ENCODE peak calls at places on chromosomes 4 and X, in eight cellular contexts. One of them, this sample, is unnamed.

GRCh38 chr4:110867251-110867960 is 244.5 kb upstream of the PITX2 start:
- DNase-seq in transverse colon: no peak
- DNase-seq in sigmoid colon: no peak
- DNase-seq in HepG2: no peak
- DNase-seq in suprapubic skin: no peak
- DNase-seq in A549: no peak
- DNase-seq in H1: no peak
- DNase-seq in tibial nerve: no peak
- DNase-seq in this sample: no peak

GRCh38 chr4:81747242-81747930 is 275.7 kb upstream of the RASGEF1B start:
- DNase-seq in H1: no peak
- DNase-seq in A549: no peak
- DNase-seq in sigmoid colon: no peak
- DNase-seq in HepG2: no peak
- DNase-seq in transverse colon: no peak
- DNase-seq in tibial nerve: no peak
- DNase-seq in suprapubic skin: no peak
- DNase-seq in this sample: no peak

GRCh38 chr4:6779667-6780565 is 2.6 kb upstream of the KIAA0232 start:
- DNase-seq in A549: no peak
- DNase-seq in transverse colon: no peak
- DNase-seq in H1: no peak
- DNase-seq in HepG2: peak
- DNase-seq in suprapubic skin: no peak
- DNase-seq in tibial nerve: no peak
- DNase-seq in sigmoid colon: no peak
- DNase-seq in this sample: no peak

GRCh38 chr4:109921384-109921808 is 8.7 kb downstream of the EGF start:
- DNase-seq in suprapubic skin: no peak
- DNase-seq in A549: peak
- DNase-seq in sigmoid colon: no peak
- DNase-seq in H1: no peak
- DNase-seq in HepG2: no peak
- DNase-seq in tibial nerve: no peak
- DNase-seq in transverse colon: no peak
- DNase-seq in this sample: no peak

GRCh38 chrX:41238543-41238942 is 95.4 kb upstream of the DDX3X start:
- DNase-seq in transverse colon: no peak
- DNase-seq in H1: no peak
- DNase-seq in HepG2: no peak
- DNase-seq in tibial nerve: no peak
- DNase-seq in A549: no peak
- DNase-seq in suprapubic skin: no peak
- DNase-seq in sigmoid colon: no peak
- DNase-seq in this sample: no peak

GRCh38 chr4:38989487-38989886 is 42.7 kb downstream of the TMEM156 start:
- DNase-seq in sigmoid colon: no peak
- DNase-seq in suprapubic skin: no peak
- DNase-seq in H1: no peak
- DNase-seq in tibial nerve: no peak
- DNase-seq in HepG2: no peak
- DNase-seq in A549: no peak
- DNase-seq in transverse colon: no peak
- DNase-seq in this sample: no peak

GRCh38 chr4:124290678-124291077 is 421.9 kb downstream of the ANKRD50 start:
- DNase-seq in HepG2: no peak
- DNase-seq in tibial nerve: no peak
- DNase-seq in sigmoid colon: no peak
- DNase-seq in H1: no peak
- DNase-seq in A549: peak
- DNase-seq in suprapubic skin: no peak
- DNase-seq in transverse colon: no peak
- DNase-seq in this sample: no peak

GRCh38 chr4:94877973-94878372 is 120.2 kb downstream of the BMPR1B start:
- DNase-seq in sigmoid colon: no peak
- DNase-seq in H1: no peak
- DNase-seq in tibial nerve: no peak
- DNase-seq in transverse colon: no peak
- DNase-seq in A549: no peak
- DNase-seq in suprapubic skin: no peak
- DNase-seq in HepG2: no peak
- DNase-seq in this sample: no peak

GRCh38 chr4:184854673-184855072 is 28.9 kb upstream of the ACSL1 start:
- DNase-seq in tibial nerve: no peak
- DNase-seq in sigmoid colon: no peak
- DNase-seq in HepG2: no peak
- DNase-seq in A549: no peak
- DNase-seq in suprapubic skin: no peak
- DNase-seq in transverse colon: peak
- DNase-seq in H1: no peak
- DNase-seq in this sample: no peak

GRCh38 chr4:129240816-129241215 is 144.9 kb downstream of the C4orf33 start:
- DNase-seq in A549: no peak
- DNase-seq in sigmoid colon: no peak
- DNase-seq in HepG2: no peak
- DNase-seq in transverse colon: no peak
- DNase-seq in suprapubic skin: no peak
- DNase-seq in H1: no peak
- DNase-seq in tibial nerve: no peak
- DNase-seq in this sample: no peak

GRCh38 chr4:183397741-183398297 is 46.6 kb upstream of the CDKN2AIP start:
- DNase-seq in sigmoid colon: peak
- DNase-seq in suprapubic skin: peak
- DNase-seq in H1: no peak
- DNase-seq in HepG2: no peak
- DNase-seq in transverse colon: no peak
- DNase-seq in tibial nerve: no peak
- DNase-seq in A549: no peak
- DNase-seq in this sample: no peak

GRCh38 chr4:57249083-57249482 is 138.9 kb upstream of the IGFBP7 start:
- DNase-seq in A549: no peak
- DNase-seq in suprapubic skin: no peak
- DNase-seq in tibial nerve: no peak
- DNase-seq in HepG2: no peak
- DNase-seq in H1: no peak
- DNase-seq in transverse colon: no peak
- DNase-seq in sigmoid colon: no peak
- DNase-seq in this sample: no peak

GRCh38 chr4:80989921-80990544 is 40.5 kb upstream of the BMP3 start:
- DNase-seq in A549: peak
- DNase-seq in suprapubic skin: no peak
- DNase-seq in tibial nerve: no peak
- DNase-seq in transverse colon: no peak
- DNase-seq in H1: peak
- DNase-seq in sigmoid colon: no peak
- DNase-seq in HepG2: peak
- DNase-seq in this sample: no peak

GRCh38 chr4:168498259-168498658 is 1.4 kb downstream of the PALLD start:
- DNase-seq in transverse colon: no peak
- DNase-seq in sigmoid colon: no peak
- DNase-seq in suprapubic skin: no peak
- DNase-seq in tibial nerve: no peak
- DNase-seq in A549: no peak
- DNase-seq in H1: no peak
- DNase-seq in HepG2: no peak
- DNase-seq in this sample: no peak

GRCh38 chrX:3550160-3550765 is 163.2 kb downstream of the PRKX start:
- DNase-seq in transverse colon: peak
- DNase-seq in tibial nerve: no peak
- DNase-seq in H1: peak
- DNase-seq in HepG2: no peak
- DNase-seq in A549: peak
- DNase-seq in sigmoid colon: no peak
- DNase-seq in suprapubic skin: no peak
- DNase-seq in this sample: no peak

GRCh38 chr4:1246901-1247810 is 1.8 kb downstream of the CTBP1 start:
- DNase-seq in H1: peak
- DNase-seq in sigmoid colon: peak
- DNase-seq in tibial nerve: no peak
- DNase-seq in A549: no peak
- DNase-seq in HepG2: no peak
- DNase-seq in suprapubic skin: peak
- DNase-seq in transverse colon: peak
- DNase-seq in this sample: no peak

GRCh38 chrX:41332408-41332987 is 1.5 kb upstream of the DDX3X start:
- DNase-seq in H1: no peak
- DNase-seq in A549: no peak
- DNase-seq in transverse colon: peak
- DNase-seq in HepG2: no peak
- DNase-seq in suprapubic skin: no peak
- DNase-seq in tibial nerve: no peak
- DNase-seq in sigmoid colon: peak
- DNase-seq in this sample: no peak

GRCh38 chr4:40811886-40812857 is 62.4 kb downstream of the NSUN7 start:
- DNase-seq in suprapubic skin: no peak
- DNase-seq in tibial nerve: no peak
- DNase-seq in H1: no peak
- DNase-seq in transverse colon: no peak
- DNase-seq in A549: no peak
- DNase-seq in HepG2: no peak
- DNase-seq in sigmoid colon: no peak
- DNase-seq in this sample: no peak

GRCh38 chr4:89724716-89725115 is 112.2 kb downstream of the SNCA start:
- DNase-seq in HepG2: no peak
- DNase-seq in tibial nerve: no peak
- DNase-seq in sigmoid colon: no peak
- DNase-seq in transverse colon: no peak
- DNase-seq in suprapubic skin: no peak
- DNase-seq in A549: no peak
- DNase-seq in H1: no peak
- DNase-seq in this sample: no peak

GRCh38 chr4:30790998-30791397 is 70.8 kb downstream of the PCDH7 start:
- DNase-seq in sigmoid colon: no peak
- DNase-seq in H1: no peak
- DNase-seq in suprapubic skin: no peak
- DNase-seq in transverse colon: no peak
- DNase-seq in A549: no peak
- DNase-seq in tibial nerve: no peak
- DNase-seq in HepG2: no peak
- DNase-seq in this sample: no peak

GRCh38 chr4:30790123-30790522 is 70.0 kb downstream of the PCDH7 start:
- DNase-seq in tibial nerve: no peak
- DNase-seq in suprapubic skin: no peak
- DNase-seq in A549: no peak
- DNase-seq in HepG2: no peak
- DNase-seq in sigmoid colon: no peak
- DNase-seq in transverse colon: no peak
- DNase-seq in H1: no peak
- DNase-seq in this sample: no peak

GRCh38 chr4:30789219-30789671 is 69.1 kb downstream of the PCDH7 start:
- DNase-seq in tibial nerve: no peak
- DNase-seq in H1: no peak
- DNase-seq in HepG2: no peak
- DNase-seq in A549: no peak
- DNase-seq in sigmoid colon: no peak
- DNase-seq in suprapubic skin: no peak
- DNase-seq in transverse colon: no peak
- DNase-seq in this sample: no peak

GRCh38 chr4:30792616-30793015 is 72.4 kb downstream of the PCDH7 start:
- DNase-seq in transverse colon: no peak
- DNase-seq in sigmoid colon: no peak
- DNase-seq in H1: no peak
- DNase-seq in HepG2: no peak
- DNase-seq in suprapubic skin: no peak
- DNase-seq in tibial nerve: no peak
- DNase-seq in A549: no peak
- DNase-seq in this sample: no peak
- H3K4me3 ChIP-seq in transverse colon: no peak
- H3K4me3 ChIP-seq in sigmoid colon: no peak
- H3K4me3 ChIP-seq in H1: no peak
- H3K4me3 ChIP-seq in HepG2: no peak
- H3K4me3 ChIP-seq in suprapubic skin: no peak
- H3K4me3 ChIP-seq in tibial nerve: peak
- H3K4me3 ChIP-seq in A549: no peak
- H3K4me3 ChIP-seq in this sample: no peak

DNA sequence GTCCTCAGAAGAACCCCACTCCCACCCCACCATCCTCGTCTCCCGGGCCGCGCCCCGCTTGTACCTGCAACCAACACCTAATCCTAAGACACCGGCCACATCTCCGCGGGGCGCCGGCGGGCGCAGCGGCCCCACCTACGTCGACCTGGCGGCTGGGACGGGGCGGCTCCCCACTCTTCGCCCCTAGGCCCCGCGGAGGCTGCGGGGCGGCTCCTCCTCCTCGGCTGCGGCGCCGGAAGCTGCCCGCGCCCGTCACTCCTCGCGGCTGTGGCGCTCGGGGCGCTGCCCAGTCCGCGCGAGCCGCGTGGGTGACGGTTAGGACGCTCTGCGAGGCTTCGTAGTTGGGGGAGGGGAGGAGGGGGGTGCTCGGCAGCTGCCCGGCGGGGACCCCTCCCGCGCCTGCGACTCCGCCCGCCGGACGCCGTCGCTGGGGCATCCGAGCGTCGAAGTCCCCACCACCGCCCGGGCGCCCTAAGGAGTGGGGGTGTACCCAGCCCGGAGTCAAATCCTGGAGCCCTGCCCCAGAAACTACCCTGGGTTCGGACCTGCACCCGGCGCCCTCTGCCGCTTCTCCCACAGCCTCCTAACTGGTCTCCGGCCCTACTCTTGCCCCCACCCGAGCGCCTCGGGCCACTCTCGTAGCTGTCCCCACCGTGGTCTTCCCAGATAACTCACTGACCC is at the start of gene CCDC158:
- DNase-seq in H1: no peak
- DNase-seq in sigmoid colon: no peak
- DNase-seq in A549: peak
- DNase-seq in suprapubic skin: no peak
- DNase-seq in HepG2: no peak
- DNase-seq in transverse colon: no peak
- DNase-seq in tibial nerve: no peak
- DNase-seq in this sample: no peak
- TF ChIP-seq EP300 in H1: no peak
- TF ChIP-seq EP300 in sigmoid colon: no peak
- TF ChIP-seq EP300 in A549: no peak
- TF ChIP-seq EP300 in suprapubic skin: no peak
- TF ChIP-seq EP300 in HepG2: no peak
- TF ChIP-seq EP300 in transverse colon: no peak
- TF ChIP-seq EP300 in tibial nerve: no peak
- TF ChIP-seq EP300 in this sample: no peak

GRCh38 chr4:159175989-159176375 is 73.1 kb downstream of the RAPGEF2 start:
- DNase-seq in suprapubic skin: no peak
- DNase-seq in transverse colon: no peak
- DNase-seq in A549: no peak
- DNase-seq in tibial nerve: no peak
- DNase-seq in H1: no peak
- DNase-seq in HepG2: no peak
- DNase-seq in sigmoid colon: no peak
- DNase-seq in this sample: no peak
- H3K4me3 ChIP-seq in suprapubic skin: no peak
- H3K4me3 ChIP-seq in transverse colon: no peak
- H3K4me3 ChIP-seq in A549: peak
- H3K4me3 ChIP-seq in tibial nerve: no peak
- H3K4me3 ChIP-seq in H1: no peak
- H3K4me3 ChIP-seq in HepG2: peak
- H3K4me3 ChIP-seq in sigmoid colon: no peak
- H3K4me3 ChIP-seq in this sample: peak

DNA sequence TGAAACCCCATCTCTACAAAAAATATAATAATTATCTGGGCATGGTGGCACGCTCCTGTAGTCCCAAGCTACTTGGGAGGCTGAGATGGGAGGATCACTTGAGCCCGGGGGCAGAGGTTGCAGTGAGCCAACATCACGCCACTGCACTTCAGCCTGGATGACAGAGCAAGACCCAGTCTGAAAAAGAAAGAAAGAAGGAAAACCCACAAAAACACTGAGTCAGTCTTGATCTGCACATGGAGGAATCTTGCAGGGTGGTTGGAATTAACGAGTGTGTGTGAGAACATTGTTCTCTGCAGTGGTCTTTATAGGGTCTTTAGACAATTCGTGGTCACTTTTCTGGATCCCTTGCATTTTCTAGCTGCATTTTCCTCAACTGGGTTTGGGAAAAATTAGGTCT is 23.2 kb downstream of the ADD1 start:
- DNase-seq in H1: no peak
- DNase-seq in transverse colon: no peak
- DNase-seq in HepG2: no peak
- DNase-seq in A549: no peak
- DNase-seq in tibial nerve: no peak
- DNase-seq in suprapubic skin: no peak
- DNase-seq in sigmoid colon: no peak
- DNase-seq in this sample: no peak
- TF ChIP-seq EP300 in H1: no peak
- TF ChIP-seq EP300 in transverse colon: no peak
- TF ChIP-seq EP300 in HepG2: no peak
- TF ChIP-seq EP300 in A549: no peak
- TF ChIP-seq EP300 in tibial nerve: no peak
- TF ChIP-seq EP300 in suprapubic skin: no peak
- TF ChIP-seq EP300 in sigmoid colon: no peak
- TF ChIP-seq EP300 in this sample: no peak